ENCODE peak calls at places on chromosomes 1 and 21, in four cellular contexts. One of them, this sample, is unnamed. For H3K4me1, the result is how much of the 10 kb centered on the place peaks cover.

GRCh38 chr1:212158912-212159796 is 123.6 kb downstream of the DTL start:
- DNase-seq in ovary: no peak
- DNase-seq in fibroblast of lung: no peak
- DNase-seq in psoas muscle: no peak
- DNase-seq in this sample: no peak

GRCh38 chr1:113246929-113247328 is 143.4 kb upstream of the MAGI3 start:
- DNase-seq in ovary: no peak
- DNase-seq in fibroblast of lung: no peak
- DNase-seq in psoas muscle: no peak
- DNase-seq in this sample: no peak

GRCh38 chr1:203655656-203656055 is 29.0 kb downstream of the ATP2B4 start:
- DNase-seq in psoas muscle: no peak
- DNase-seq in fibroblast of lung: no peak
- DNase-seq in ovary: no peak
- DNase-seq in this sample: no peak

GRCh38 chr1:180909005-180909414 is 3.7 kb upstream of the KIAA1614 start:
- DNase-seq in psoas muscle: no peak
- DNase-seq in fibroblast of lung: no peak
- DNase-seq in ovary: no peak
- DNase-seq in this sample: no peak

GRCh38 chr1:229164836-229165285 is 106.0 kb upstream of the RAB4A start:
- DNase-seq in fibroblast of lung: no peak
- DNase-seq in ovary: no peak
- DNase-seq in psoas muscle: no peak
- DNase-seq in this sample: no peak

GRCh38 chr1:209808059-209808494 is 2.1 kb upstream of the IRF6 start:
- DNase-seq in psoas muscle: peak
- DNase-seq in fibroblast of lung: peak
- DNase-seq in ovary: no peak
- DNase-seq in this sample: peak

GRCh38 chr1:207024202-207025143 is 8.1 kb downstream of the C1orf116 start:
- DNase-seq in ovary: no peak
- DNase-seq in psoas muscle: no peak
- DNase-seq in fibroblast of lung: no peak
- DNase-seq in this sample: no peak

GRCh38 chr1:3597599-3597964 is 13.7 kb downstream of the MEGF6 start:
- DNase-seq in psoas muscle: no peak
- DNase-seq in ovary: no peak
- DNase-seq in fibroblast of lung: no peak
- DNase-seq in this sample: no peak

GRCh38 chr1:70906790-70907189 is 140.8 kb downstream of the PTGER3 start:
- DNase-seq in ovary: no peak
- DNase-seq in psoas muscle: no peak
- DNase-seq in fibroblast of lung: no peak
- DNase-seq in this sample: no peak

GRCh38 chr1:222459652-222460051 is 88.3 kb downstream of the HHIPL2 start:
- DNase-seq in ovary: no peak
- DNase-seq in psoas muscle: no peak
- DNase-seq in fibroblast of lung: no peak
- DNase-seq in this sample: no peak

GRCh38 chr1:201944639-201945038 is 1.7 kb downstream of the LMOD1 start:
- DNase-seq in fibroblast of lung: no peak
- DNase-seq in ovary: no peak
- DNase-seq in psoas muscle: no peak
- DNase-seq in this sample: no peak

GRCh38 chr1:201945863-201946223 is 505 bp downstream of the LMOD1 start:
- DNase-seq in fibroblast of lung: no peak
- DNase-seq in ovary: no peak
- DNase-seq in psoas muscle: no peak
- DNase-seq in this sample: no peak

GRCh38 chr1:201945157-201945556 is 1.2 kb downstream of the LMOD1 start:
- DNase-seq in ovary: no peak
- DNase-seq in fibroblast of lung: no peak
- DNase-seq in psoas muscle: no peak
- DNase-seq in this sample: no peak

GRCh38 chr1:201947697-201948008 is 1.3 kb upstream of the LMOD1 start:
- DNase-seq in psoas muscle: no peak
- DNase-seq in ovary: no peak
- DNase-seq in fibroblast of lung: no peak
- DNase-seq in this sample: no peak

DNA sequence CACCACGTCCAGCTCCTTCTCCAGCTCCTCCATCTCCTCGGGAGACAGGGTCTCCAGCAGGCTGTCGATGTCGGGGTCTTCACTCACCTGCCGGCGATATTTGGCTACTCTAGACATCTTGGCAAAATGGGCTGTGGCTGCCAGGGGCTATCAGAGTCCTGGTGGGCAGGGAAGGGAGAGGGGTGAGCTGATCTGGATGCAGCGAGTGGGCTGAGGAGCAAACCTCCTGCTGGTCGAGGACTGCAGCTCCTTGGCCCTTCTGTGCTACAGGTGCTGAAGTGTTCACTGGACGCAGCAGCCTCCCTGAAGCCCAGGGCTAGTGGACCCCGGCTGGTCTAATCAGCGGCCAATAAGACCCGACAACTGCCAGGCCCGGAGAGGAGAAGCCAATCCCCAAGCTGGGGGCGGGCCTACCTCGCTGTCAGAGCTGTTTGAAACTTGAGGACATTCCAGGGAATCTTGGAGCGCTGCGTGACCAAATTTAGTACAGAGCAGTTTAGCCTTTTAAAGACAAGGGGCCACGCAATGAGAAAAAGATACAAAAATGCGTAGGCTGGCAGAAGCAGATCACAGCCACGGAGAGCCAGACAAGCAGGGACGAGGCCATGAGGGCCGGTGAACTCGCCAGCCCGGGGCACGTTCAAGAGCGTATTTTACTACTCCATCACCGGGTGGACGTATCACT is at the start of gene LMOD1:
- DNase-seq in ovary: peak
- DNase-seq in fibroblast of lung: peak
- DNase-seq in psoas muscle: peak
- DNase-seq in this sample: no peak
- TF ChIP-seq CTCF in ovary: no peak
- TF ChIP-seq CTCF in fibroblast of lung: no peak
- TF ChIP-seq CTCF in psoas muscle: no peak
- TF ChIP-seq CTCF in this sample: no peak

GRCh38 chr21:35046880-35047229 is 2.2 kb downstream of the RUNX1 start:
- DNase-seq in psoas muscle: peak
- DNase-seq in fibroblast of lung: no peak
- DNase-seq in ovary: no peak
- DNase-seq in this sample: no peak

GRCh38 chr21:35045539-35046222 is 3.4 kb downstream of the RUNX1 start:
- DNase-seq in psoas muscle: no peak
- DNase-seq in fibroblast of lung: no peak
- DNase-seq in ovary: no peak
- DNase-seq in this sample: no peak

GRCh38 chr21:35044770-35045538 is 4.1 kb downstream of the RUNX1 start:
- DNase-seq in ovary: no peak
- DNase-seq in psoas muscle: no peak
- DNase-seq in fibroblast of lung: no peak
- DNase-seq in this sample: no peak

GRCh38 chr21:35048183-35048601 is 910 bp downstream of the RUNX1 start:
- DNase-seq in fibroblast of lung: no peak
- DNase-seq in ovary: no peak
- DNase-seq in psoas muscle: peak
- DNase-seq in this sample: no peak

GRCh38 chr21:35046223-35046690 is 2.8 kb downstream of the RUNX1 start:
- DNase-seq in ovary: no peak
- DNase-seq in psoas muscle: no peak
- DNase-seq in fibroblast of lung: no peak
- DNase-seq in this sample: no peak
- H3K4me1 ChIP-seq in ovary: under half
- H3K4me1 ChIP-seq in psoas muscle: under half
- H3K4me1 ChIP-seq in fibroblast of lung: under half
- H3K4me1 ChIP-seq in this sample: under half

GRCh38 chr21:28336299-28336698 is 656.4 kb downstream of the LTN1 start:
- DNase-seq in ovary: peak
- DNase-seq in fibroblast of lung: peak
- DNase-seq in psoas muscle: no peak
- DNase-seq in this sample: no peak
- TF ChIP-seq CTCF in ovary: peak
- TF ChIP-seq CTCF in fibroblast of lung: peak
- TF ChIP-seq CTCF in psoas muscle: peak
- TF ChIP-seq CTCF in this sample: peak

GRCh38 chr1:27633298-27633610 is 1.7 kb downstream of the FGR start:
- DNase-seq in psoas muscle: no peak
- DNase-seq in fibroblast of lung: no peak
- DNase-seq in ovary: no peak
- DNase-seq in this sample: no peak

GRCh38 chr1:27632387-27633297 is 2.3 kb downstream of the FGR start:
- DNase-seq in fibroblast of lung: no peak
- DNase-seq in ovary: no peak
- DNase-seq in psoas muscle: no peak
- DNase-seq in this sample: no peak

GRCh38 chr1:27634166-27634981 is 611 bp downstream of the FGR start:
- DNase-seq in ovary: no peak
- DNase-seq in psoas muscle: peak
- DNase-seq in fibroblast of lung: no peak
- DNase-seq in this sample: no peak

GRCh38 chr1:27634982-27635362 is at the start of gene FGR:
- DNase-seq in ovary: no peak
- DNase-seq in psoas muscle: no peak
- DNase-seq in fibroblast of lung: no peak
- DNase-seq in this sample: no peak

GRCh38 chr1:27633640-27634165 is 1.3 kb downstream of the FGR start:
- DNase-seq in ovary: no peak
- DNase-seq in psoas muscle: no peak
- DNase-seq in fibroblast of lung: no peak
- DNase-seq in this sample: no peak
- H3K4me1 ChIP-seq in ovary: under half
- H3K4me1 ChIP-seq in psoas muscle: under half
- H3K4me1 ChIP-seq in fibroblast of lung: under half
- H3K4me1 ChIP-seq in this sample: under half

DNA sequence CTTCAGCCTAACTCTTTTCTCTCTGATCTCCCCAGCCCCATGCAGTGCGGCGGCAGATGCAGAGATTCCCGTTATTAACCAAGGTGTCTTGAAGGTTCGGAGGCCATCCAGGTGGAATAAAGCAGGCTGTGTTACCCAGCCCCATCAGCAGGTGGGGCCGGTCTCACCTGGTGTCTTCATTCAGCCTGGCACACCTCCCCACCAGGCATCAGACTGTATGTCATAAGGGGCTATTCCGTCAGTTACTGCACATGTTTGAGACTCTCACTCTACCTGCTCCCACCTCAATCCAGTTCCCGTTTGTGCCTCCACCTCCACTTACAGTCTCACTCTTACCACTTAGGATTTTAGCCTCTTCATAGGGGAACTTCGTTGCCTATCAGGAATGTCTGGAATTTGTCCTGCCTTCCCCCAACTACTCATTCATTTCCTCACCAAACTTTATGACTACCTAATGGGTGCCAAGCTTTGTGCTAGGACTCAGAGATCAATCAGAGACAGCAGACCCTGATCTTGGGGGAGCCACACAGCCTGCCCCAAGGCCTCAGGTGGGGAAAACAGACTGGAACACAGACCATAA is 170.2 kb downstream of the PLPP3 start:
- DNase-seq in psoas muscle: peak
- DNase-seq in fibroblast of lung: no peak
- DNase-seq in ovary: no peak
- DNase-seq in this sample: no peak
- TF ChIP-seq CTCF in psoas muscle: peak
- TF ChIP-seq CTCF in fibroblast of lung: no peak
- TF ChIP-seq CTCF in ovary: no peak
- TF ChIP-seq CTCF in this sample: peak

This sample was measured in RWPE2.